ENCODE peak calls at places on chromosome 12, in five cellular contexts. G is pancreas, L is IMR-90, I is K562, O is hepatocyte. V is an unnamed sample.

GRCh38 chr12:4169959-4170358 is 103.6 kb upstream of the CCND2 start:
- DNase-seq in I (no peak), G (no peak), L (no peak), O (no peak), V (no peak)

GRCh38 chr12:127811988-127812387 is 455.0 kb upstream of the TMEM132C start:
- DNase-seq in O (peak; percentile 76), I (no peak), G (no peak), L (no peak), V (peak; percentile 30)

GRCh38 chr12:45234134-45234865 is 18.4 kb downstream of the ANO6 start:
- DNase-seq in I (peak; percentile 42), O (peak; percentile 83), G (no peak), L (peak; percentile 98), V (peak; percentile 70)

GRCh38 chr12:105278043-105278697 is 42.2 kb upstream of the APPL2 start:
- DNase-seq in I (no peak), L (peak; percentile 25), G (no peak), O (peak; percentile 42), V (no peak)

GRCh38 chr12:121222847-121223246 is 12.9 kb downstream of the P2RX4 start:
- DNase-seq in O (no peak), I (no peak), G (peak; percentile 8), L (no peak), V (no peak)

GRCh38 chr12:49288412-49288853 is 6.5 kb upstream of the PRPH start:
- DNase-seq in L (peak; percentile 55), G (peak; percentile 49), I (peak; percentile 77), O (peak; percentile 71), V (no peak)

GRCh38 chr12:11446372-11446771 is 51.0 kb upstream of the PRB2 start:
- DNase-seq in I (no peak), O (no peak), L (no peak), G (no peak), V (no peak)

GRCh38 chr12:42421844-42422779 is 96.1 kb downstream of the PPHLN1 start:
- DNase-seq in O (no peak), L (peak; percentile 90), G (no peak), I (peak; percentile 18), V (no peak)

GRCh38 chr12:130087222-130087621 is 75.0 kb upstream of the FZD10 start:
- DNase-seq in O (no peak), L (no peak), G (no peak), I (no peak), V (no peak)

GRCh38 chr12:131264625-131265024 is 310.9 kb downstream of the ADGRD1 start:
- DNase-seq in G (peak; percentile 58), L (no peak), O (no peak), I (no peak), V (no peak)

GRCh38 chr12:21985155-21985554 is 43.9 kb upstream of the ABCC9 start:
- DNase-seq in I (no peak), O (no peak), G (no peak), L (peak; percentile 79), V (no peak)

GRCh38 chr12:108468149-108468968 is 46.7 kb upstream of the FICD start:
- DNase-seq in I (peak; percentile 54), L (peak; percentile 20), O (peak; percentile 75), G (no peak), V (no peak)

GRCh38 chr12:93375906-93376305 is 1.8 kb upstream of the NUDT4 start:
- DNase-seq in G (no peak), L (no peak), I (no peak), O (no peak), V (no peak)
- H3K4me3 ChIP-seq in G (no peak overlapping the region), L (no peak overlapping the region), I (peak overlapping the region; percentile 97), O (no peak overlapping the region), V (no peak overlapping the region)

GRCh38 chr12:77710209-77710608 is 120.5 kb upstream of the NAV3 start:
- DNase-seq in I (no peak), L (no peak), O (no peak), G (no peak), V (no peak)
- H3K27ac ChIP-seq in I (no peak overlapping the region), L (no peak overlapping the region), O (no peak overlapping the region), G (no peak overlapping the region), V (no peak overlapping the region)

GRCh38 chr12:103855896-103856657 is 15.0 kb upstream of the NT5DC3 start:
- DNase-seq in G (no peak), I (no peak), L (no peak), O (no peak), V (peak; percentile 39)

GRCh38 chr12:103855036-103855712 is 14.1 kb upstream of the NT5DC3 start:
- DNase-seq in O (no peak), L (peak; percentile 85), G (no peak), I (no peak), V (no peak)

GRCh38 chr12:103857164-103857563 is 16.1 kb upstream of the NT5DC3 start:
- DNase-seq in O (no peak), I (no peak), L (no peak), G (no peak), V (no peak)

GRCh38 chr12:103852498-103852992 is 11.5 kb upstream of the NT5DC3 start:
- DNase-seq in L (peak; percentile 54), G (no peak), I (no peak), O (peak; percentile 51), V (no peak)

DNA sequence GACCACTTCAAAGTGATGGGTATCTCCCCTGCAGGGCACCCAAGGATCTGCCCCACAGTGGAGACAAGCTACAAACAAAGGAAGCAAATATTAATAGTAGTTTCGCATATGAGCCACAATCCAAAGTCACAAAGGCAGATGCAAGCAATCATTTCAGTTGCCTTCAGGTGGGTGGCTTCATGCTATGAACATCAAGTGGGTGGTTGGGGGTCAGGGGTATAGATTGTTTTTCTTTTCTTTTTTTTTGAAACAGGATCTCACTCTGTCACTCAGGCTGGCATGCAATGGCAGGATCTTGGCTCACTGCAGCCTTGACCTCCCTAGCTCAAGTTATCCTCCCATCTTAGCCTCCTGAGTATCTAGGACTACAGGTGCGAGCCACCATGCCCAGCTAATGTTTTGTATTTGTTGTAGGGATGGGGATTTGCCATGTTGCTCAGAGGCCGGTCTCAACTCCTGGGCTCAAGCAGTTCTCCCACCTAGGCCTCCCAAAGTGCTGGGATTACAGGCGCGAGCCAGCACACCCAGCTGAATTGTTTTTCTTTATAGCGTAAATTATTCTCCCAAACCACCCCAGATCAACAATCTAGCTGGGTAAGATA is 13.4 kb upstream of the NT5DC3 start:
- DNase-seq in I (no peak), G (no peak), L (no peak), O (no peak), V (no peak)
- H3K4me1 ChIP-seq in I (no peaks in the 10 kb centered on the region), G (peaks cover 25% of the 10 kb centered on the region), L (peaks cover 11% of the 10 kb centered on the region), O (peaks cover 18% of the 10 kb centered on the region), V (peaks cover 75% of the 10 kb centered on the region)

GRCh38 chr12:58670623-58671022 is 249.7 kb downstream of the LRIG3 start:
- DNase-seq in O (no peak), L (no peak), G (no peak), I (no peak), V (no peak)

GRCh38 chr12:58668233-58668632 is 252.1 kb downstream of the LRIG3 start:
- DNase-seq in G (no peak), O (no peak), L (no peak), I (no peak), V (no peak)

GRCh38 chr12:58668831-58669230 is 251.5 kb downstream of the LRIG3 start:
- DNase-seq in O (no peak), I (no peak), L (peak; percentile 39), G (no peak), V (no peak)

GRCh38 chr12:58665375-58665774 is 254.9 kb downstream of the LRIG3 start:
- DNase-seq in L (no peak), I (no peak), O (no peak), G (no peak), V (no peak)

GRCh38 chr12:58671196-58671595 is 249.1 kb downstream of the LRIG3 start:
- DNase-seq in L (no peak), O (no peak), G (no peak), I (no peak), V (no peak)
- H3K4me3 ChIP-seq in L (no peak overlapping the region), O (no peak overlapping the region), G (no peak overlapping the region), I (no peak overlapping the region), V (no peak overlapping the region)

GRCh38 chr12:68454855-68455254 is 122.7 kb upstream of the MDM1 start:
- DNase-seq in O (no peak), G (no peak), I (no peak), L (no peak), V (no peak)
- H3K27ac ChIP-seq in O (no peak overlapping the region), G (no peak overlapping the region), I (no peak overlapping the region), L (no peak overlapping the region), V (no peak overlapping the region)

DNA sequence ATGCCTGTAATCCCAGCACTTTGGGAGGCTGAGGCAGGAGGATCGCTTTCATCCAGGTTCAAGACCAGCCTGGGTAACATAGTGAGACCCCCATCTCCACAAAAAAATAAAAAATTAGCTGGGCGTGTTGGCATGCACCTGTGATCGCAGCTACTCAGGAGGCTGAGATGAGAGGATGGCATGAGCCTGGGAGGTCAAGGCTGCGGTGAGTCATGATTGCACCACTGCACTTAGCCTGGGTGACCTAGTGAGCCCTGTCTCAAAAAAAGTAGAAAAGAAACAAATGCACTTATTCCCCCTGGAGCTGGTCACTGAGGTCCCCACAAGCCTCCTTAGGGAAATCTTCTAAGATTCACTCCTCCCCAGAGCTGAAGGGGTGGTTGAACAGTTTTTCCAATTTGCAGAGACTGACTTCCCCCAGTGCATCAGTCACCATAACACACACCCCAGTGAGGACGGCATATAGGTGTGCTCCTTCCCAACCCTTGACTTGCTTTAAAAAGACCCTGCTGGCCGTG is 1.6 kb downstream of the CD9 start:
- DNase-seq in G (no peak), O (no peak), L (no peak), I (no peak), V (no peak)
- H3K4me1 ChIP-seq in G (peaks cover 21% of the 10 kb centered on the region), O (peaks cover 48% of the 10 kb centered on the region), L (peaks cover 16% of the 10 kb centered on the region), I (peaks cover 15% of the 10 kb centered on the region), V (peaks cover 69% of the 10 kb centered on the region)

DNA sequence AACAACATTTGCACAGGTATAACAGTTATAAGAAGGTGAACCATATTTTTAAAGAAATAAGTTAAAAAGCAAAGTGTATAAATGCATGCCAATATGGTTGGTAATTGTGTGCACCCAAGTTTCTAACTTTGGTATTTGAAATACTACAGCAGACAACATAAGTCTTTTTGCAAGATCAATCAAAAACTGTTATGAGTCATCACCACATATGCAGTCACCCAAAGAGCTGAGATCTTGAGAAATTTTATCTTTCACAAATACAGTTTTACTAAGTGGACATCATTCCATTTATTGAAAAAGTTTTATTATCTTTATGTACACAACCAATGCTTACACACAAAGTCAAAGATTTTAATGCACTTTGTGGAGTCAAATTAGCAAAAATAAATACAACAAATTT is 7.0 kb upstream of the ACSS3 start:
- DNase-seq in I (no peak), L (no peak), G (no peak), O (no peak), V (no peak)
- H3K4me3 ChIP-seq in I (no peak overlapping the region), L (no peak overlapping the region), G (no peak overlapping the region), O (no peak overlapping the region), V (no peak overlapping the region)

V was measured in SJSA1.